ENCODE peak calls at places on chromosome 3, in five cellular contexts. A is HS-27A, Y is GM10248, V is hepatocyte, J is heart left ventricle. K is an unnamed sample.

GRCh38 chr3:110779581-110779980 is 292.0 kb upstream of the NECTIN3 start:
- DNase-seq in A (no peak), Y (no peak), V (no peak), J (no peak), K (no peak)

GRCh38 chr3:27960133-27960532 is 238.0 kb upstream of the EOMES start:
- DNase-seq in A (no peak), Y (no peak), V (peak; percentile 23), J (no peak), K (no peak)

GRCh38 chr3:159252772-159253384 is 451.0 kb downstream of the MFSD1 start:
- DNase-seq in A (peak; percentile 52), Y (peak; percentile 24), V (peak; percentile 41), J (no peak), K (peak; percentile 20)

GRCh38 chr3:50515565-50516047 is 12.2 kb upstream of the CACNA2D2 start:
- DNase-seq in A (no peak), Y (peak; percentile 41), V (peak; percentile 60), J (peak; percentile 68), K (no peak)

GRCh38 chr3:38662544-38662943 is 13.1 kb upstream of the SCN5A start:
- DNase-seq in A (peak; percentile 41), Y (no peak), V (peak; percentile 39), J (no peak), K (no peak)

GRCh38 chr3:190012314-190012782 is 108.3 kb downstream of the P3H2 start:
- DNase-seq in A (no peak), Y (no peak), V (peak; percentile 57), J (no peak), K (no peak)

GRCh38 chr3:29384640-29385039 is 103.8 kb downstream of the RBMS3 start:
- DNase-seq in A (peak; percentile 30), Y (no peak), V (peak; percentile 34), J (peak; percentile 36), K (no peak)

GRCh38 chr3:184565421-184566211 is 4.0 kb downstream of the EPHB3 start:
- DNase-seq in A (no peak), Y (no peak), V (peak; percentile 86), J (no peak), K (no peak)

GRCh38 chr3:194936091-194936490 is 250.4 kb downstream of the FAM43A start:
- DNase-seq in A (no peak), Y (no peak), V (no peak), J (no peak), K (no peak)

GRCh38 chr3:114627760-114628159 is 333.9 kb downstream of the TIGIT start:
- DNase-seq in A (no peak), Y (no peak), V (no peak), J (peak; percentile 47), K (no peak)

GRCh38 chr3:122563717-122564025 is 429 bp downstream of the PARP9 start:
- DNase-seq in A (no peak), Y (peak; percentile 28), V (no peak), J (peak; percentile 32), K (no peak)

GRCh38 chr3:148681080-148681479 is 16.6 kb upstream of the AGTR1 start:
- DNase-seq in A (no peak), Y (no peak), V (no peak), J (no peak), K (no peak)

GRCh38 chr3:22263042-22263441 is 512.0 kb upstream of the ZNF385D start:
- DNase-seq in A (peak; percentile 79), Y (no peak), V (no peak), J (no peak), K (no peak)

GRCh38 chr3:22012471-22012870 is 261.5 kb upstream of the ZNF385D start:
- DNase-seq in A (peak; percentile 4), Y (no peak), V (no peak), J (no peak), K (no peak)

GRCh38 chr3:148707596-148708386 is 10.1 kb downstream of the AGTR1 start:
- DNase-seq in A (no peak), Y (no peak), V (no peak), J (no peak), K (no peak)

GRCh38 chr3:8223766-8224165 is 277.9 kb upstream of the LMCD1 start:
- DNase-seq in A (no peak), Y (no peak), V (peak; percentile 30), J (peak; percentile 27), K (no peak)

GRCh38 chr3:124969190-124969589 is 34.6 kb upstream of the MUC13 start:
- DNase-seq in A (no peak), Y (no peak), V (no peak), J (no peak), K (no peak)

GRCh38 chr3:99532246-99532645 is 106.1 kb upstream of the COL8A1 start:
- DNase-seq in A (peak; percentile 94), Y (peak; percentile 17), V (peak; percentile 68), J (no peak), K (no peak)

GRCh38 chr3:106338582-106339219 is 469.9 kb upstream of the CBLB start:
- DNase-seq in A (no peak), Y (no peak), V (no peak), J (no peak), K (no peak)

GRCh38 chr3:76873509-76874242 is 166.2 kb upstream of the ROBO2 start:
- DNase-seq in A (no peak), Y (no peak), V (peak; percentile 6), J (no peak), K (no peak)

GRCh38 chr3:175149675-175150074 is 290.5 kb downstream of the NAALADL2 start:
- DNase-seq in A (no peak), Y (no peak), V (peak; percentile 39), J (no peak), K (peak; percentile 96)

GRCh38 chr3:175737646-175738572 is 878.8 kb downstream of the NAALADL2 start:
- DNase-seq in A (peak; percentile 72), Y (no peak), V (no peak), J (no peak), K (no peak)